ENCODE peak calls at places on chromosomes 1 and 21, in nine cellular contexts. One of them, this sample, is unnamed. For H3K27me3 and H3K36me3, the result is how much of the 10 kb centered on the place peaks cover.

GRCh38 chr1:243798726-243799125 is 51.3 kb downstream of the AKT3 start:
- DNase-seq in Peyer's patch: no peak
- DNase-seq in HepG2: no peak
- DNase-seq in tibial artery: no peak
- DNase-seq in cardiac muscle cell: no peak
- DNase-seq in GM23248: peak
- DNase-seq in CD8-positive, alpha-beta memory T cell: no peak
- DNase-seq in GM23338: no peak
- DNase-seq in brain microvascular endothelial cell: peak
- DNase-seq in this sample: no peak

GRCh38 chr1:145855426-145855948 is 3.4 kb downstream of the PIAS3 start:
- DNase-seq in Peyer's patch: no peak
- DNase-seq in HepG2: no peak
- DNase-seq in tibial artery: peak
- DNase-seq in cardiac muscle cell: no peak
- DNase-seq in GM23248: no peak
- DNase-seq in CD8-positive, alpha-beta memory T cell: no peak
- DNase-seq in GM23338: no peak
- DNase-seq in brain microvascular endothelial cell: no peak
- DNase-seq in this sample: no peak

GRCh38 chr1:222618001-222618879 is at the start of gene MIA3:
- DNase-seq in Peyer's patch: peak
- DNase-seq in HepG2: peak
- DNase-seq in tibial artery: peak
- DNase-seq in cardiac muscle cell: peak
- DNase-seq in GM23248: peak
- DNase-seq in CD8-positive, alpha-beta memory T cell: peak
- DNase-seq in GM23338: peak
- DNase-seq in brain microvascular endothelial cell: no peak
- DNase-seq in this sample: peak

GRCh38 chr1:9833632-9834031 is 9.9 kb upstream of the CLSTN1 start:
- DNase-seq in Peyer's patch: no peak
- DNase-seq in HepG2: no peak
- DNase-seq in tibial artery: peak
- DNase-seq in cardiac muscle cell: no peak
- DNase-seq in GM23248: no peak
- DNase-seq in CD8-positive, alpha-beta memory T cell: no peak
- DNase-seq in GM23338: no peak
- DNase-seq in brain microvascular endothelial cell: no peak
- DNase-seq in this sample: peak

GRCh38 chr1:84174051-84174556 is 30.0 kb downstream of the PRKACB start:
- DNase-seq in Peyer's patch: no peak
- DNase-seq in HepG2: peak
- DNase-seq in tibial artery: no peak
- DNase-seq in cardiac muscle cell: no peak
- DNase-seq in GM23248: peak
- DNase-seq in CD8-positive, alpha-beta memory T cell: no peak
- DNase-seq in GM23338: peak
- DNase-seq in brain microvascular endothelial cell: peak
- DNase-seq in this sample: no peak

GRCh38 chr1:245735831-245736530 is 581.2 kb downstream of the KIF26B start:
- DNase-seq in Peyer's patch: no peak
- DNase-seq in HepG2: no peak
- DNase-seq in tibial artery: no peak
- DNase-seq in cardiac muscle cell: no peak
- DNase-seq in GM23248: peak
- DNase-seq in CD8-positive, alpha-beta memory T cell: no peak
- DNase-seq in GM23338: no peak
- DNase-seq in brain microvascular endothelial cell: no peak
- DNase-seq in this sample: no peak

GRCh38 chr1:29590583-29591555 is 354.5 kb downstream of the PTPRU start:
- DNase-seq in Peyer's patch: no peak
- DNase-seq in HepG2: no peak
- DNase-seq in tibial artery: no peak
- DNase-seq in cardiac muscle cell: no peak
- DNase-seq in GM23248: peak
- DNase-seq in CD8-positive, alpha-beta memory T cell: no peak
- DNase-seq in GM23338: no peak
- DNase-seq in brain microvascular endothelial cell: no peak
- DNase-seq in this sample: no peak

GRCh38 chr21:14273736-14274538 is 58.0 kb downstream of the RBM11 start:
- DNase-seq in Peyer's patch: peak
- DNase-seq in HepG2: no peak
- DNase-seq in tibial artery: peak
- DNase-seq in cardiac muscle cell: no peak
- DNase-seq in GM23248: no peak
- DNase-seq in CD8-positive, alpha-beta memory T cell: no peak
- DNase-seq in GM23338: peak
- DNase-seq in brain microvascular endothelial cell: no peak
- DNase-seq in this sample: peak

GRCh38 chr1:161778522-161778921 is 12.4 kb downstream of the ATF6 start:
- DNase-seq in Peyer's patch: no peak
- DNase-seq in HepG2: no peak
- DNase-seq in tibial artery: no peak
- DNase-seq in cardiac muscle cell: no peak
- DNase-seq in GM23248: no peak
- DNase-seq in CD8-positive, alpha-beta memory T cell: no peak
- DNase-seq in GM23338: no peak
- DNase-seq in brain microvascular endothelial cell: no peak
- DNase-seq in this sample: no peak

GRCh38 chr1:19307804-19308508 is 4.0 kb downstream of the AKR7A2 start:
- DNase-seq in Peyer's patch: peak
- DNase-seq in HepG2: no peak
- DNase-seq in tibial artery: no peak
- DNase-seq in cardiac muscle cell: no peak
- DNase-seq in GM23248: no peak
- DNase-seq in CD8-positive, alpha-beta memory T cell: no peak
- DNase-seq in GM23338: no peak
- DNase-seq in brain microvascular endothelial cell: no peak
- DNase-seq in this sample: no peak

GRCh38 chr1:93751391-93752250 is 70.0 kb upstream of the BCAR3 start:
- DNase-seq in Peyer's patch: no peak
- DNase-seq in HepG2: no peak
- DNase-seq in tibial artery: no peak
- DNase-seq in cardiac muscle cell: peak
- DNase-seq in GM23248: peak
- DNase-seq in CD8-positive, alpha-beta memory T cell: no peak
- DNase-seq in GM23338: no peak
- DNase-seq in brain microvascular endothelial cell: no peak
- DNase-seq in this sample: no peak

GRCh38 chr1:111422546-111423391 is 4.8 kb downstream of the OVGP1 start:
- DNase-seq in Peyer's patch: peak
- DNase-seq in HepG2: peak
- DNase-seq in tibial artery: no peak
- DNase-seq in cardiac muscle cell: no peak
- DNase-seq in GM23248: peak
- DNase-seq in CD8-positive, alpha-beta memory T cell: no peak
- DNase-seq in GM23338: no peak
- DNase-seq in brain microvascular endothelial cell: no peak
- DNase-seq in this sample: no peak

GRCh38 chr1:204134103-204134502 is 17.7 kb downstream of the ETNK2 start:
- DNase-seq in Peyer's patch: no peak
- DNase-seq in HepG2: no peak
- DNase-seq in tibial artery: no peak
- DNase-seq in cardiac muscle cell: no peak
- DNase-seq in GM23248: peak
- DNase-seq in CD8-positive, alpha-beta memory T cell: no peak
- DNase-seq in GM23338: no peak
- DNase-seq in brain microvascular endothelial cell: no peak
- DNase-seq in this sample: no peak

GRCh38 chr1:208475449-208475848 is 231.3 kb upstream of the PLXNA2 start:
- DNase-seq in Peyer's patch: no peak
- DNase-seq in HepG2: no peak
- DNase-seq in tibial artery: no peak
- DNase-seq in cardiac muscle cell: no peak
- DNase-seq in GM23248: peak
- DNase-seq in CD8-positive, alpha-beta memory T cell: no peak
- DNase-seq in GM23338: no peak
- DNase-seq in brain microvascular endothelial cell: no peak
- DNase-seq in this sample: no peak

GRCh38 chr1:232705815-232706575 is 76.1 kb upstream of the SIPA1L2 start:
- DNase-seq in Peyer's patch: no peak
- DNase-seq in HepG2: no peak
- DNase-seq in tibial artery: no peak
- DNase-seq in cardiac muscle cell: no peak
- DNase-seq in GM23248: peak
- DNase-seq in CD8-positive, alpha-beta memory T cell: no peak
- DNase-seq in GM23338: no peak
- DNase-seq in brain microvascular endothelial cell: no peak
- DNase-seq in this sample: no peak

GRCh38 chr1:32716312-32717126 is 13.9 kb upstream of the SYNC start:
- DNase-seq in Peyer's patch: peak
- DNase-seq in HepG2: peak
- DNase-seq in tibial artery: peak
- DNase-seq in cardiac muscle cell: peak
- DNase-seq in GM23248: no peak
- DNase-seq in CD8-positive, alpha-beta memory T cell: no peak
- DNase-seq in GM23338: peak
- DNase-seq in brain microvascular endothelial cell: no peak
- DNase-seq in this sample: peak
- H3K4me3 ChIP-seq in Peyer's patch: no peak
- H3K4me3 ChIP-seq in HepG2: peak
- H3K4me3 ChIP-seq in tibial artery: no peak
- H3K4me3 ChIP-seq in cardiac muscle cell: no peak
- H3K4me3 ChIP-seq in GM23248: no peak
- H3K4me3 ChIP-seq in CD8-positive, alpha-beta memory T cell: no peak
- H3K4me3 ChIP-seq in GM23338: peak
- H3K4me3 ChIP-seq in brain microvascular endothelial cell: no peak
- H3K4me3 ChIP-seq in this sample: no peak

GRCh38 chr1:63069214-63069613 is 253.2 kb upstream of the FOXD3 start:
- DNase-seq in Peyer's patch: no peak
- DNase-seq in HepG2: no peak
- DNase-seq in tibial artery: no peak
- DNase-seq in cardiac muscle cell: no peak
- DNase-seq in GM23248: no peak
- DNase-seq in CD8-positive, alpha-beta memory T cell: no peak
- DNase-seq in GM23338: no peak
- DNase-seq in brain microvascular endothelial cell: no peak
- DNase-seq in this sample: no peak

GRCh38 chr1:63073530-63074306 is 248.6 kb upstream of the FOXD3 start:
- DNase-seq in Peyer's patch: no peak
- DNase-seq in HepG2: no peak
- DNase-seq in tibial artery: no peak
- DNase-seq in cardiac muscle cell: peak
- DNase-seq in GM23248: peak
- DNase-seq in CD8-positive, alpha-beta memory T cell: no peak
- DNase-seq in GM23338: peak
- DNase-seq in brain microvascular endothelial cell: no peak
- DNase-seq in this sample: peak

GRCh38 chr1:63068626-63069025 is 253.7 kb upstream of the FOXD3 start:
- DNase-seq in Peyer's patch: no peak
- DNase-seq in HepG2: no peak
- DNase-seq in tibial artery: no peak
- DNase-seq in cardiac muscle cell: no peak
- DNase-seq in GM23248: peak
- DNase-seq in CD8-positive, alpha-beta memory T cell: no peak
- DNase-seq in GM23338: no peak
- DNase-seq in brain microvascular endothelial cell: no peak
- DNase-seq in this sample: no peak

GRCh38 chr1:63074321-63074720 is 248.0 kb upstream of the FOXD3 start:
- DNase-seq in Peyer's patch: no peak
- DNase-seq in HepG2: no peak
- DNase-seq in tibial artery: no peak
- DNase-seq in cardiac muscle cell: no peak
- DNase-seq in GM23248: no peak
- DNase-seq in CD8-positive, alpha-beta memory T cell: no peak
- DNase-seq in GM23338: peak
- DNase-seq in brain microvascular endothelial cell: no peak
- DNase-seq in this sample: no peak
- H3K27me3 ChIP-seq in Peyer's patch: under half
- H3K27me3 ChIP-seq in HepG2: under half
- H3K27me3 ChIP-seq in tibial artery: under half
- H3K27me3 ChIP-seq in cardiac muscle cell: half or more
- H3K27me3 ChIP-seq in GM23248: under half
- H3K27me3 ChIP-seq in CD8-positive, alpha-beta memory T cell: under half
- H3K27me3 ChIP-seq in GM23338: under half
- H3K27me3 ChIP-seq in brain microvascular endothelial cell: under half
- H3K27me3 ChIP-seq in this sample: under half

DNA sequence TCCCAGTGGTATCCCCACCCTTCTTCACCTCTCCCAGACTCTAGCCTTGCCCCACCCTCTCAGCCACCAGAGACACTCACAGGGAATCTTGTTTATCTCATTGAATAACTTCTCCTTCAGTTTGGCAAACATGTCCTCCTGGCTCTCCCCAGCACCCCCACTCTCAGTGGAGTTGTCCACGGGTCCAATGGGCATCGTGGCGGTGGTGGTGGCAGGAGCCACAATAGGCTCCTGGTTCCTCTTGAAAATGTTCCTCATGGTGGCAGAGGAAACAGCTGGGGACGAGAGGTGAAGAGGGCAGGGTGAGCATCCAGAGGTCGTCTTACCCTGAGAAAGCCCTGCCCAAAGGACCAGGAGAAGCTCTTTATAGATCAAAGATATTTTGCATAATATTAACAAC is 104.7 kb downstream of the SYT2 start:
- DNase-seq in Peyer's patch: no peak
- DNase-seq in HepG2: no peak
- DNase-seq in tibial artery: no peak
- DNase-seq in cardiac muscle cell: no peak
- DNase-seq in GM23248: no peak
- DNase-seq in CD8-positive, alpha-beta memory T cell: no peak
- DNase-seq in GM23338: no peak
- DNase-seq in brain microvascular endothelial cell: no peak
- DNase-seq in this sample: no peak
- H3K36me3 ChIP-seq in Peyer's patch: under half
- H3K36me3 ChIP-seq in HepG2: under half
- H3K36me3 ChIP-seq in tibial artery: half or more
- H3K36me3 ChIP-seq in cardiac muscle cell: under half
- H3K36me3 ChIP-seq in GM23248: under half
- H3K36me3 ChIP-seq in CD8-positive, alpha-beta memory T cell: under half
- H3K36me3 ChIP-seq in GM23338: under half
- H3K36me3 ChIP-seq in brain microvascular endothelial cell: under half
- H3K36me3 ChIP-seq in this sample: under half

GRCh38 chr1:15737324-15738319 is 1.6 kb downstream of the SLC25A34 start:
- DNase-seq in Peyer's patch: no peak
- DNase-seq in HepG2: no peak
- DNase-seq in tibial artery: peak
- DNase-seq in cardiac muscle cell: no peak
- DNase-seq in GM23248: no peak
- DNase-seq in CD8-positive, alpha-beta memory T cell: no peak
- DNase-seq in GM23338: no peak
- DNase-seq in brain microvascular endothelial cell: no peak
- DNase-seq in this sample: peak
- H3K4me3 ChIP-seq in Peyer's patch: peak
- H3K4me3 ChIP-seq in HepG2: no peak
- H3K4me3 ChIP-seq in tibial artery: no peak
- H3K4me3 ChIP-seq in cardiac muscle cell: no peak
- H3K4me3 ChIP-seq in GM23248: no peak
- H3K4me3 ChIP-seq in CD8-positive, alpha-beta memory T cell: no peak
- H3K4me3 ChIP-seq in GM23338: no peak
- H3K4me3 ChIP-seq in brain microvascular endothelial cell: no peak
- H3K4me3 ChIP-seq in this sample: no peak

This sample was measured in H7.